ENCODE peak calls at places on chromosome 1, in five cellular contexts. J is IMR-90, D is A549, A is SK-N-SH, Z is GM12878. R is an unnamed sample.

GRCh38 chr1:151289080-151289935 is 7.2 kb downstream of the ZNF687 start:
- DNase-seq in J (no peak), D (no peak), A (no peak), Z (no peak), R (no peak)

GRCh38 chr1:150420560-150421265 is 56.8 kb downstream of the RPRD2 start:
- DNase-seq in J (peak), D (no peak), A (peak), Z (no peak), R (no peak)

GRCh38 chr1:30232288-30232899 is 491.0 kb downstream of the MATN1 start:
- DNase-seq in J (no peak), D (peak), A (no peak), Z (no peak), R (peak)

GRCh38 chr1:180096584-180097318 is 57.9 kb upstream of the QSOX1 start:
- DNase-seq in J (peak), D (no peak), A (no peak), Z (no peak), R (no peak)

GRCh38 chr1:183234660-183235476 is 48.8 kb downstream of the LAMC2 start:
- DNase-seq in J (peak), D (peak), A (peak), Z (no peak), R (no peak)

GRCh38 chr1:23743287-23744052 is at the start of gene ELOA:
- DNase-seq in J (peak), D (peak), A (peak), Z (no peak), R (peak)

GRCh38 chr1:178966312-178966711 is 59.4 kb upstream of the FAM20B start:
- DNase-seq in J (no peak), D (no peak), A (no peak), Z (no peak), R (no peak)

GRCh38 chr1:45403298-45404079 is 63.2 kb upstream of the MUTYH start:
- DNase-seq in J (no peak), D (no peak), A (no peak), Z (no peak), R (no peak)

GRCh38 chr1:116226017-116226416 is 114.8 kb downstream of the MAB21L3 start:
- DNase-seq in J (no peak), D (no peak), A (no peak), Z (peak), R (no peak)

GRCh38 chr1:170536924-170537551 is 5.1 kb downstream of the GORAB start:
- DNase-seq in J (no peak), D (no peak), A (no peak), Z (no peak), R (no peak)

GRCh38 chr1:103250441-103250861 is 142.1 kb upstream of the COL11A1 start:
- DNase-seq in J (peak), D (peak), A (no peak), Z (no peak), R (no peak)

GRCh38 chr1:60560701-60561100 is 487.1 kb upstream of the C1orf87 start:
- DNase-seq in J (no peak), D (no peak), A (no peak), Z (no peak), R (no peak)

GRCh38 chr1:215114154-215114933 is 31.8 kb downstream of the KCNK2 start:
- DNase-seq in J (peak), D (peak), A (no peak), Z (no peak), R (no peak)

DNA sequence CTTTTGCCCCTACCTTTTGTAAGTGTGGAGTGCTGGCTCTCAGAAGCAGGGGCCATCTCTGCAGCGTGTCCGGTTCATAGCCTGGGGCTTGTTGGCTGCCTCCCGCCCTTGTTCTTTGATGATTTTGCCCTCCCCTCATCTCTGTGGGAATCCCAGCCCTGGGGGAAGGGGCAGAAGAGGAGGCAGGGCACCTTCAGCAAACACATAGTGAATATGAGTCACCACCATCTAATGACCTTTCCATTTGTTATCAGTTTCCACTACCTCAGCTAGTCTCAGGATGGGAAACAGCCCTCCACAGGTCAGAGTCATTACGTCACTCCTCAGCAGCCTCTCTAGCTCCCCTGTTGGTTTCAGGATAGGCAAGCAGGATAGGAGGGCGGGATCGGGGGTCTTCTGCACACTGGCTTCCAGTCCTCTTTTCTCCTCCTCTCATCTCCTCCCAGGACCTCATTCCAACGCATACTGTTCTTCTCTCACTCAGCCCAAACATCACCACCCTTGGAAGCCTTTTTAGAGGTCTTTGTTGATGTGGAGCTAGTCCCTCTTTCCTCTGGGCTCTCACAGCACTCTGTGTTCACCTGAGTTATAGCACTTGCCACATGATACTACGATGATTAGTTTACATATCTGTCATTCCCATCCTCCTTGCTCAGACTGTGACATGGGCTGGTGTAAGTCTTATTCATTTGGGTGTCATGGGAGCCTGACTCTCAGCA is 15.8 kb downstream of the GADD45A start:
- DNase-seq in J (peak), D (peak), A (peak), Z (no peak), R (peak)
- TF ChIP-seq RCOR1 in J (no peak), D (no peak), A (no peak), Z (no peak), R (peak)

GRCh38 chr1:154803203-154803920 is 66.7 kb downstream of the KCNN3 start:
- DNase-seq in J (no peak), D (no peak), A (peak), Z (no peak), R (no peak)
- TF ChIP-seq RCOR1 in J (no peak), D (no peak), A (peak), Z (no peak), R (no peak)

DNA sequence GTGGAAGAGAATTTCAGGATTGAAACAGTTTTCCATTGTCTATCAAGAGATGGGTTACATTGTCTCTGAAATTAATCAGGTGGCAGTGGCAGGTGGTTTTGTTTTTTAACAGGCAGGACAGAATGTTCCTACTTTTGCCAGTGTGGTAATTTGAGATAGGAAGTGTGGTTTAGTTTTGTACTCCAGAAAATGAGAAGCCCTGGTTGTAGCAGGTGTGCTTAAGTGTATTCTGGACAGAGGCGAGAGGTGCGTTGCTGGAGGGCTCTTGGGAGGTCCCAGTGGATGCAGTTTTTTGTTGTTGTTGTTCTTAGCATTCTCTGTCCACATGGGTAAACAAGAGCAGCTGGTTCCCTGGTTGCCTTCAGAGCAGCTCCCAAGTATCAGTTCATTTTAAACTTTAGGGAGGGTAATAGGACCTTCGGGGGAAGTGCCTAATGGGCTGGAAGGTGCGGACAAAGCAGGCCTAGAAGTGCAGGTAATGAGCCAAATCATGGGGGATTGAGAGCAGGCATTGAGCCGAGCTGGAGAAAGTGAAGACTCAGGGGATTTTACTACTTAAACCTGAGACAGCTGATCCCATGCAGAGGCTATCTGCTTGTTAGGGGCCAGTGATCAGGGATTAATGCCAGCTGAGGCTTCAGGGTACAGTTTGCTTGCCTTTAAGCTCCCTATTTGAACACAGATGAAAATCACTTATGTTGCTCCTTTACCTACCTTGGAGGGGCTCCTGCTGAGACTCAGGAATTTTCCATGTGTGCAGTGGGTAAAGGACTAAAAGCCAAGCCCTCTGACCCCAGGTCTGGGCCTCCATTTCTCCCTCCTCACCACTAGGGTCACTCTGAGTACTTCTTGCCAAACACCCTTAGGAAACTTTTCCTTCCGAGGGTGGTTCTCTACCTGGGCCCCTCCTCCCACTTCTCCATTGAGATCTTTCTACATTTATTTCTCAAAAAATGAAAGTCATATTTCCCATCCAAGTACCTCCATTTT is 6.1 kb downstream of the PFKFB2 start:
- DNase-seq in J (no peak), D (no peak), A (peak), Z (no peak), R (peak)
- TF ChIP-seq RCOR1 in J (no peak), D (no peak), A (no peak), Z (no peak), R (no peak)

GRCh38 chr1:15519625-15520024 is 4.4 kb downstream of the CASP9 start:
- DNase-seq in J (no peak), D (no peak), A (no peak), Z (no peak), R (no peak)

GRCh38 chr1:15513192-15513591 is 10.8 kb downstream of the CASP9 start:
- DNase-seq in J (no peak), D (no peak), A (no peak), Z (no peak), R (no peak)

GRCh38 chr1:15509586-15509985 is 14.4 kb downstream of the CASP9 start:
- DNase-seq in J (no peak), D (no peak), A (no peak), Z (no peak), R (no peak)

GRCh38 chr1:15510611-15511405 is 13.2 kb downstream of the CASP9 start:
- DNase-seq in J (peak), D (no peak), A (no peak), Z (no peak), R (no peak)

DNA sequence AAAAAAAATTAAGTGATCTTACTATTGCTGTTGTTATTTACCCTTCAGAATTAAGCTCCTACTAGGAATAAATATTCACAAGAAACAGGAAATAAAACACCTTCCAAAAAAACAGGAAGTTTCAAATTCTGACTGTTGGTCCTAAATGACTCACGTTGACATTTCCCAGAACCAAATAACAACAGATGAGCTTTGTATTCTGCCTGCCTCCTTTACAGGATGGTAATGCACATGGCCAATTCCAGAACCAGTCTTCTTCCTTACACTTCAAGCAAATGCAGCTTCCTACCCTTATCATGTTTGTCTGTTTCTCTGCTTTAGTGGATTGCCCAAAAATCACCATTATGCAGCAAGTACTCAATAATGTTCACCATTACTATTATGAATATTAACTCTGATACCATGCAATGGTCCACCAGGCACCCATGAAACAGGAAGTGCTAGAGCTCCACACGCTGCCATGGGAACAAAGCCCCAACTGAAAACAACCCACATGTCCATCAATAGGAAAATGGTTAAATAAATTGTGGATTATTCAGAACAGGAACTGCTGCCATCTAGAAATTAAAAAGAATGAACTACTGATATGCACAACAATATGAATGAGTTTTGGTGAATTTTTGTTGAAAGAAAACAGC is 8.9 kb downstream of the CASP9 start:
- DNase-seq in J (no peak), D (no peak), A (no peak), Z (no peak), R (peak)
- TF ChIP-seq RCOR1 in J (no peak), D (no peak), A (no peak), Z (no peak), R (peak)

GRCh38 chr1:96995351-96995750 is 273.8 kb downstream of the PTBP2 start:
- DNase-seq in J (no peak), D (no peak), A (no peak), Z (no peak), R (no peak)
- TF ChIP-seq RCOR1 in J (no peak), D (no peak), A (no peak), Z (no peak), R (no peak)

R was measured in K562.